ENCODE peak calls at places on chromosome 22, in six cellular contexts. One of them, this sample, is unnamed.
A peak's percentile ranks its signal among the peaks of the same experiment; 100 is the strongest.

GRCh38 chr22:37144180-37144554 is 5.5 kb downstream of the IL2RB start:
- DNase-seq in neuronal stem cell: no peak
- DNase-seq in IMR-90: no peak
- DNase-seq in upper lobe of right lung: no peak
- DNase-seq in GM23248: no peak
- DNase-seq in OCI-LY7: no peak
- DNase-seq in this sample: no peak

GRCh38 chr22:43078522-43078921 is 10.7 kb downstream of the TTLL1 start:
- DNase-seq in neuronal stem cell: no peak
- DNase-seq in upper lobe of right lung: no peak
- DNase-seq in GM23248: no peak
- DNase-seq in IMR-90: no peak
- DNase-seq in OCI-LY7: no peak
- DNase-seq in this sample: no peak

GRCh38 chr22:40403651-40404050 is 33.3 kb downstream of the SGSM3 start:
- DNase-seq in upper lobe of right lung: no peak
- DNase-seq in neuronal stem cell: no peak
- DNase-seq in OCI-LY7: no peak
- DNase-seq in GM23248: no peak
- DNase-seq in IMR-90: no peak
- DNase-seq in this sample: no peak

GRCh38 chr22:19120829-19121630 is 1.2 kb downstream of the DGCR2 start:
- DNase-seq in GM23248: peak; percentile 75
- DNase-seq in OCI-LY7: no peak
- DNase-seq in IMR-90: peak; percentile 33
- DNase-seq in neuronal stem cell: no peak
- DNase-seq in upper lobe of right lung: peak; percentile 79
- DNase-seq in this sample: no peak

GRCh38 chr22:50546326-50547230 is 879 bp downstream of the KLHDC7B start:
- DNase-seq in IMR-90: no peak
- DNase-seq in upper lobe of right lung: peak; percentile 64
- DNase-seq in neuronal stem cell: no peak
- DNase-seq in GM23248: no peak
- DNase-seq in OCI-LY7: no peak
- DNase-seq in this sample: no peak

GRCh38 chr22:16800358-16800757 is 24.9 kb downstream of the XKR3 start:
- DNase-seq in OCI-LY7: no peak
- DNase-seq in IMR-90: no peak
- DNase-seq in neuronal stem cell: no peak
- DNase-seq in upper lobe of right lung: no peak
- DNase-seq in GM23248: no peak
- DNase-seq in this sample: no peak

GRCh38 chr22:39185601-39186012 is 33.1 kb upstream of the CBX7 start:
- DNase-seq in IMR-90: peak; percentile 49
- DNase-seq in upper lobe of right lung: peak; percentile 73
- DNase-seq in GM23248: peak; percentile 98
- DNase-seq in neuronal stem cell: no peak
- DNase-seq in OCI-LY7: no peak
- DNase-seq in this sample: no peak

GRCh38 chr22:37253164-37253660 is 9.1 kb upstream of the RAC2 start:
- DNase-seq in upper lobe of right lung: no peak
- DNase-seq in OCI-LY7: no peak
- DNase-seq in IMR-90: no peak
- DNase-seq in GM23248: no peak
- DNase-seq in neuronal stem cell: no peak
- DNase-seq in this sample: no peak

GRCh38 chr22:32477608-32478007 is 3.0 kb downstream of the FBXO7 start:
- DNase-seq in neuronal stem cell: no peak
- DNase-seq in GM23248: no peak
- DNase-seq in upper lobe of right lung: no peak
- DNase-seq in IMR-90: no peak
- DNase-seq in OCI-LY7: no peak
- DNase-seq in this sample: no peak

DNA sequence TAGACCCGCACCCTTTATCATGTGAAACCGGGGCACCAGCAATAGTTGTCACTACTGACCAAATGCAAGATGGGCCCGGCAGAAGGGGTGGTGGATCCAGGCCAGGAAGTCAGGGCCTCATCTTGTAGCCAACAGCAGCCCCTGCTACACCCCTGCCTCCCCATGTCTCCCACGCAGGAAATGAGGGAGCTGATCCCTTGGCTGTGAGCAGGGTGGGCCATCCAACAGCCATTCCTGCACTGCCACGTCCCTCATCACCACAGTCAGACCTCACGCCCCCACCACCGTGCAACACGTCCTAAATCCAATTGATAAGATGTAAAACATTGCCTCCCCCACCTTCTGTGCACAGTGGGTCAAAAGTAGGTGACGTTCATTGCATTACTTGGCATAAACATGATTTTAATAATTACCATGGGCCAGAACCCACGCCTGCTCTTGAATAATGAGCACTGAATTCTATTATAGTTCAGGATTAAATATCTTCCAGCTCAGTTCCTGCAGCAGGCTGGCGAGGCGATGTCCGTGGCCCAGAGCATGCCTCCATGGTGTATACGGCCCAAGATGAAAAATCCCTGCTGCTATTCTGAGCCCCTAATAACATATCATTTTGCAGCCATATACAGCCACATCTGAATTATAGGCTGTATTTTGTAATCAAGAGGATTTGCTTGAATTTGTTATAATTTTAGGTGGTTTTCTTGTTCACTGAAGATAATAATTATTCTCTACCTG is 1373.8 kb downstream of the BRD1 start:
- DNase-seq in IMR-90: no peak
- DNase-seq in OCI-LY7: no peak
- DNase-seq in upper lobe of right lung: peak; percentile 46
- DNase-seq in neuronal stem cell: no peak
- DNase-seq in GM23248: no peak
- DNase-seq in this sample: no peak
- H3K9me3 ChIP-seq in IMR-90: peaks cover 45% of the 10 kb centered on the region
- H3K9me3 ChIP-seq in OCI-LY7: no peaks in the 10 kb centered on the region
- H3K9me3 ChIP-seq in upper lobe of right lung: no peaks in the 10 kb centered on the region
- H3K9me3 ChIP-seq in neuronal stem cell: no peaks in the 10 kb centered on the region
- H3K9me3 ChIP-seq in GM23248: no peaks in the 10 kb centered on the region
- H3K9me3 ChIP-seq in this sample: peaks cover 83% of the 10 kb centered on the region

GRCh38 chr22:49301398-49302149 is 526.1 kb downstream of the BRD1 start:
- DNase-seq in neuronal stem cell: no peak
- DNase-seq in upper lobe of right lung: peak; percentile 57
- DNase-seq in IMR-90: no peak
- DNase-seq in OCI-LY7: no peak
- DNase-seq in GM23248: no peak
- DNase-seq in this sample: no peak

GRCh38 chr22:49302150-49302460 is 525.6 kb downstream of the BRD1 start:
- DNase-seq in neuronal stem cell: no peak
- DNase-seq in IMR-90: no peak
- DNase-seq in upper lobe of right lung: no peak
- DNase-seq in OCI-LY7: no peak
- DNase-seq in GM23248: no peak
- DNase-seq in this sample: no peak

GRCh38 chr22:49303061-49303735 is 524.5 kb downstream of the BRD1 start:
- DNase-seq in OCI-LY7: no peak
- DNase-seq in GM23248: no peak
- DNase-seq in IMR-90: no peak
- DNase-seq in neuronal stem cell: no peak
- DNase-seq in upper lobe of right lung: peak; percentile 38
- DNase-seq in this sample: no peak

GRCh38 chr22:49303781-49304461 is 523.8 kb downstream of the BRD1 start:
- DNase-seq in OCI-LY7: no peak
- DNase-seq in neuronal stem cell: no peak
- DNase-seq in upper lobe of right lung: peak; percentile 58
- DNase-seq in IMR-90: no peak
- DNase-seq in GM23248: no peak
- DNase-seq in this sample: no peak

GRCh38 chr22:49302530-49302929 is 525.1 kb downstream of the BRD1 start:
- DNase-seq in OCI-LY7: no peak
- DNase-seq in neuronal stem cell: no peak
- DNase-seq in upper lobe of right lung: peak; percentile 41
- DNase-seq in IMR-90: no peak
- DNase-seq in GM23248: no peak
- DNase-seq in this sample: no peak
- H3K9me3 ChIP-seq in OCI-LY7: no peaks in the 10 kb centered on the region
- H3K9me3 ChIP-seq in neuronal stem cell: no peaks in the 10 kb centered on the region
- H3K9me3 ChIP-seq in upper lobe of right lung: no peaks in the 10 kb centered on the region
- H3K9me3 ChIP-seq in IMR-90: peaks cover 67% of the 10 kb centered on the region
- H3K9me3 ChIP-seq in GM23248: no peaks in the 10 kb centered on the region
- H3K9me3 ChIP-seq in this sample: peaks cover 100% of the 10 kb centered on the region

GRCh38 chr22:44615602-44616180 is 86.3 kb upstream of the PRR5 start:
- DNase-seq in neuronal stem cell: no peak
- DNase-seq in OCI-LY7: no peak
- DNase-seq in IMR-90: no peak
- DNase-seq in GM23248: no peak
- DNase-seq in upper lobe of right lung: no peak
- DNase-seq in this sample: no peak

GRCh38 chr22:44611880-44612496 is 90.0 kb upstream of the PRR5 start:
- DNase-seq in neuronal stem cell: no peak
- DNase-seq in IMR-90: no peak
- DNase-seq in OCI-LY7: no peak
- DNase-seq in upper lobe of right lung: no peak
- DNase-seq in GM23248: no peak
- DNase-seq in this sample: no peak

GRCh38 chr22:44616461-44616860 is 85.5 kb upstream of the PRR5 start:
- DNase-seq in GM23248: no peak
- DNase-seq in OCI-LY7: no peak
- DNase-seq in upper lobe of right lung: no peak
- DNase-seq in neuronal stem cell: no peak
- DNase-seq in IMR-90: no peak
- DNase-seq in this sample: no peak

GRCh38 chr22:44615146-44615545 is 86.9 kb upstream of the PRR5 start:
- DNase-seq in OCI-LY7: no peak
- DNase-seq in IMR-90: no peak
- DNase-seq in GM23248: no peak
- DNase-seq in upper lobe of right lung: no peak
- DNase-seq in neuronal stem cell: no peak
- DNase-seq in this sample: no peak

GRCh38 chr22:44613196-44613595 is 88.8 kb upstream of the PRR5 start:
- DNase-seq in GM23248: no peak
- DNase-seq in OCI-LY7: no peak
- DNase-seq in neuronal stem cell: no peak
- DNase-seq in upper lobe of right lung: no peak
- DNase-seq in IMR-90: no peak
- DNase-seq in this sample: no peak
- H3K9me3 ChIP-seq in GM23248: no peaks in the 10 kb centered on the region
- H3K9me3 ChIP-seq in OCI-LY7: peaks cover 12% of the 10 kb centered on the region
- H3K9me3 ChIP-seq in neuronal stem cell: peaks cover 6% of the 10 kb centered on the region
- H3K9me3 ChIP-seq in upper lobe of right lung: peaks cover 16% of the 10 kb centered on the region
- H3K9me3 ChIP-seq in IMR-90: peaks cover 30% of the 10 kb centered on the region
- H3K9me3 ChIP-seq in this sample: peaks cover 42% of the 10 kb centered on the region

GRCh38 chr22:34004058-34004457 is 83.8 kb upstream of the LARGE1 start:
- DNase-seq in IMR-90: no peak
- DNase-seq in OCI-LY7: no peak
- DNase-seq in GM23248: no peak
- DNase-seq in upper lobe of right lung: no peak
- DNase-seq in neuronal stem cell: no peak
- DNase-seq in this sample: no peak
- H3K9me3 ChIP-seq in IMR-90: peaks cover 15% of the 10 kb centered on the region
- H3K9me3 ChIP-seq in OCI-LY7: no peaks in the 10 kb centered on the region
- H3K9me3 ChIP-seq in GM23248: no peaks in the 10 kb centered on the region
- H3K9me3 ChIP-seq in upper lobe of right lung: no peaks in the 10 kb centered on the region
- H3K9me3 ChIP-seq in neuronal stem cell: no peaks in the 10 kb centered on the region
- H3K9me3 ChIP-seq in this sample: peaks cover 22% of the 10 kb centered on the region

GRCh38 chr22:48531721-48532435 is 1295.8 kb downstream of the BRD1 start:
- DNase-seq in neuronal stem cell: no peak
- DNase-seq in GM23248: no peak
- DNase-seq in OCI-LY7: no peak
- DNase-seq in IMR-90: no peak
- DNase-seq in upper lobe of right lung: no peak
- DNase-seq in this sample: no peak

GRCh38 chr22:48530666-48531065 is 1297.0 kb downstream of the BRD1 start:
- DNase-seq in upper lobe of right lung: no peak
- DNase-seq in GM23248: no peak
- DNase-seq in OCI-LY7: no peak
- DNase-seq in neuronal stem cell: no peak
- DNase-seq in IMR-90: no peak
- DNase-seq in this sample: no peak

GRCh38 chr22:48528221-48528915 is 1299.3 kb downstream of the BRD1 start:
- DNase-seq in OCI-LY7: no peak
- DNase-seq in neuronal stem cell: no peak
- DNase-seq in GM23248: no peak
- DNase-seq in IMR-90: no peak
- DNase-seq in upper lobe of right lung: peak; percentile 80
- DNase-seq in this sample: no peak

GRCh38 chr22:48532986-48533385 is 1294.7 kb downstream of the BRD1 start:
- DNase-seq in upper lobe of right lung: no peak
- DNase-seq in OCI-LY7: no peak
- DNase-seq in IMR-90: no peak
- DNase-seq in GM23248: no peak
- DNase-seq in neuronal stem cell: no peak
- DNase-seq in this sample: no peak

DNA sequence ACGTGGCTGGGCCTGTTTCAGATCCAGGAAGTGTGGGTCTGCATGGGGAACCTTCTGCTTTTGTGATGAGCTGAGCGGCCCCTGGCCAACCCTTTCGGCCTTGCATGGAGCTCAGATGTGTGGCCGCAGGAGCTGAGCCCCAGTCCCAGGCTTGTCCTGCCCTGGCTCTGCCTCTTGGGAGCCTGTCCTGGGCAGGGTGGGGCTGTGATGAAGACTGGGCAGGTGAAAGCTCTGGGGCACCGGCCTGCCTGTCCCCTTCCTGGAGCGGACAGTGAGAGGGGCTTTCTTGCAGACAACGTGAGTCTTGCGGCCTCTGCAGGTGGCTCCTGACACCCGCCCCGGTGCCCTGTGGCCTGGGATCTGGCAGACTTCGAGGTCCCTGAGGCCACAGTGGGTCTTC is 1296.6 kb downstream of the BRD1 start:
- DNase-seq in neuronal stem cell: no peak
- DNase-seq in OCI-LY7: no peak
- DNase-seq in upper lobe of right lung: no peak
- DNase-seq in IMR-90: no peak
- DNase-seq in GM23248: no peak
- DNase-seq in this sample: no peak
- H3K9me3 ChIP-seq in neuronal stem cell: no peaks in the 10 kb centered on the region
- H3K9me3 ChIP-seq in OCI-LY7: no peaks in the 10 kb centered on the region
- H3K9me3 ChIP-seq in upper lobe of right lung: no peaks in the 10 kb centered on the region
- H3K9me3 ChIP-seq in IMR-90: peaks cover 71% of the 10 kb centered on the region
- H3K9me3 ChIP-seq in GM23248: no peaks in the 10 kb centered on the region
- H3K9me3 ChIP-seq in this sample: peaks cover 95% of the 10 kb centered on the region

DNA sequence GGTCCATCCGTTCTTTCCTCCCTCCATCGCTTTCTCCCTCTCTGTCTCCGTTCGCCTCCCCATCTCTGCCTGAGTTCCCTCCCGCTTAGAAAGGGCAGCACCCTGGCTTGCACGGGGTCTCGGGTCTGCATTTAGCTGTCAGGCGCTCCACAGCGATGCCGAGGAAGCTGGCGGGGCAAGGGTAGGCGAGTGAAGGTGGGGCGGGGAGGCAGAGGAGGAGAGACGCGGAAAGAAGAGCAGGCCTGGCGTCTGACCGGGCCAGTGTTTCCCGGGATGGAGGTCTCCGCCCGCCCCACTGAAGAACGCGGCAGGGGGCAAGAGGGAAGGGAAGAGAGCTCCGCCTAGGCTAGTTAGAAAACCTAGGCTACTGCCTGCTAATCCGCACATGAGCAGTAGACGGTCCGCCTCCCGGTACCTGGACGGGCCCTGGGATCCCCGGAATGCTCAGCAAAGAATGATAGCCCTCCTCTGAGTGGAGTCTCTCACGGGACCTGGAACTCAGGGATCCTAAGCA is 3922.5 kb upstream of the OR11H1 start:
- DNase-seq in OCI-LY7: no peak
- DNase-seq in IMR-90: no peak
- DNase-seq in upper lobe of right lung: peak; percentile 65
- DNase-seq in neuronal stem cell: no peak
- DNase-seq in GM23248: no peak
- DNase-seq in this sample: no peak
- H3K9me3 ChIP-seq in OCI-LY7: peaks cover 7% of the 10 kb centered on the region
- H3K9me3 ChIP-seq in IMR-90: peaks cover 40% of the 10 kb centered on the region
- H3K9me3 ChIP-seq in upper lobe of right lung: peaks cover 22% of the 10 kb centered on the region
- H3K9me3 ChIP-seq in neuronal stem cell: no peaks in the 10 kb centered on the region
- H3K9me3 ChIP-seq in GM23248: peaks cover 5% of the 10 kb centered on the region
- H3K9me3 ChIP-seq in this sample: peaks cover 46% of the 10 kb centered on the region

This sample was measured in AG04450.